ENCODE peak calls at places on chromosomes 5 and 9, in nine cellular contexts. One of them, this sample, is unnamed.

GRCh38 chr5:73718762-73719161 is 92.8 kb downstream of the ARHGEF28 start:
- DNase-seq in neuronal stem cell: no peak
- DNase-seq in EL: no peak
- DNase-seq in skeletal muscle cell: no peak
- DNase-seq in NCI-H460: no peak
- DNase-seq in RWPE1: no peak
- DNase-seq in activated naive CD4-positive, alpha-beta T cell: no peak
- DNase-seq in stimulated activated effector memory CD8-positive, alpha-beta T cell treated with anti-CD3 and anti-CD28 coated beads, Interleukin-12 subunit alpha, Interleukin-12 subunit beta, amount 100 ng/mL, for 72 hours: no peak
- DNase-seq in T-helper 9 cell: no peak
- DNase-seq in this sample: no peak

GRCh38 chr9:119934497-119934896 is 565.3 kb upstream of the BRINP1 start:
- DNase-seq in neuronal stem cell: no peak
- DNase-seq in EL: no peak
- DNase-seq in skeletal muscle cell: no peak
- DNase-seq in NCI-H460: no peak
- DNase-seq in RWPE1: no peak
- DNase-seq in activated naive CD4-positive, alpha-beta T cell: no peak
- DNase-seq in stimulated activated effector memory CD8-positive, alpha-beta T cell treated with anti-CD3 and anti-CD28 coated beads, Interleukin-12 subunit alpha, Interleukin-12 subunit beta, amount 100 ng/mL, for 72 hours: no peak
- DNase-seq in T-helper 9 cell: no peak
- DNase-seq in this sample: no peak

GRCh38 chr9:125106285-125106893 is 36.9 kb downstream of the SCAI start:
- DNase-seq in neuronal stem cell: no peak
- DNase-seq in EL: peak
- DNase-seq in skeletal muscle cell: peak
- DNase-seq in NCI-H460: no peak
- DNase-seq in RWPE1: no peak
- DNase-seq in activated naive CD4-positive, alpha-beta T cell: no peak
- DNase-seq in stimulated activated effector memory CD8-positive, alpha-beta T cell treated with anti-CD3 and anti-CD28 coated beads, Interleukin-12 subunit alpha, Interleukin-12 subunit beta, amount 100 ng/mL, for 72 hours: no peak
- DNase-seq in T-helper 9 cell: no peak
- DNase-seq in this sample: peak

GRCh38 chr5:10704949-10705621 is 55.9 kb downstream of the DAP start:
- DNase-seq in neuronal stem cell: no peak
- DNase-seq in EL: peak
- DNase-seq in skeletal muscle cell: peak
- DNase-seq in NCI-H460: no peak
- DNase-seq in RWPE1: peak
- DNase-seq in activated naive CD4-positive, alpha-beta T cell: no peak
- DNase-seq in stimulated activated effector memory CD8-positive, alpha-beta T cell treated with anti-CD3 and anti-CD28 coated beads, Interleukin-12 subunit alpha, Interleukin-12 subunit beta, amount 100 ng/mL, for 72 hours: no peak
- DNase-seq in T-helper 9 cell: no peak
- DNase-seq in this sample: peak

GRCh38 chr9:124259273-124260078 is 1.7 kb downstream of the NEK6 start:
- DNase-seq in neuronal stem cell: no peak
- DNase-seq in EL: peak
- DNase-seq in skeletal muscle cell: peak
- DNase-seq in NCI-H460: peak
- DNase-seq in RWPE1: peak
- DNase-seq in activated naive CD4-positive, alpha-beta T cell: no peak
- DNase-seq in stimulated activated effector memory CD8-positive, alpha-beta T cell treated with anti-CD3 and anti-CD28 coated beads, Interleukin-12 subunit alpha, Interleukin-12 subunit beta, amount 100 ng/mL, for 72 hours: no peak
- DNase-seq in T-helper 9 cell: no peak
- DNase-seq in this sample: peak

GRCh38 chr5:133249593-133249992 is 197.8 kb downstream of the HSPA4 start:
- DNase-seq in neuronal stem cell: no peak
- DNase-seq in EL: no peak
- DNase-seq in skeletal muscle cell: no peak
- DNase-seq in NCI-H460: no peak
- DNase-seq in RWPE1: no peak
- DNase-seq in activated naive CD4-positive, alpha-beta T cell: no peak
- DNase-seq in stimulated activated effector memory CD8-positive, alpha-beta T cell treated with anti-CD3 and anti-CD28 coated beads, Interleukin-12 subunit alpha, Interleukin-12 subunit beta, amount 100 ng/mL, for 72 hours: no peak
- DNase-seq in T-helper 9 cell: no peak
- DNase-seq in this sample: no peak

GRCh38 chr9:106835840-106836239 is 27.1 kb upstream of the ZNF462 start:
- DNase-seq in neuronal stem cell: no peak
- DNase-seq in EL: no peak
- DNase-seq in skeletal muscle cell: no peak
- DNase-seq in NCI-H460: no peak
- DNase-seq in RWPE1: no peak
- DNase-seq in activated naive CD4-positive, alpha-beta T cell: no peak
- DNase-seq in stimulated activated effector memory CD8-positive, alpha-beta T cell treated with anti-CD3 and anti-CD28 coated beads, Interleukin-12 subunit alpha, Interleukin-12 subunit beta, amount 100 ng/mL, for 72 hours: no peak
- DNase-seq in T-helper 9 cell: no peak
- DNase-seq in this sample: no peak

GRCh38 chr5:57524661-57525060 is 42.0 kb upstream of the ACTBL2 start:
- DNase-seq in neuronal stem cell: no peak
- DNase-seq in EL: no peak
- DNase-seq in skeletal muscle cell: no peak
- DNase-seq in NCI-H460: no peak
- DNase-seq in RWPE1: no peak
- DNase-seq in activated naive CD4-positive, alpha-beta T cell: no peak
- DNase-seq in stimulated activated effector memory CD8-positive, alpha-beta T cell treated with anti-CD3 and anti-CD28 coated beads, Interleukin-12 subunit alpha, Interleukin-12 subunit beta, amount 100 ng/mL, for 72 hours: no peak
- DNase-seq in T-helper 9 cell: no peak
- DNase-seq in this sample: no peak

GRCh38 chr5:92864591-92864990 is 716.4 kb downstream of the NR2F1-AS1 start:
- DNase-seq in neuronal stem cell: no peak
- DNase-seq in EL: no peak
- DNase-seq in skeletal muscle cell: no peak
- DNase-seq in NCI-H460: no peak
- DNase-seq in RWPE1: no peak
- DNase-seq in activated naive CD4-positive, alpha-beta T cell: no peak
- DNase-seq in stimulated activated effector memory CD8-positive, alpha-beta T cell treated with anti-CD3 and anti-CD28 coated beads, Interleukin-12 subunit alpha, Interleukin-12 subunit beta, amount 100 ng/mL, for 72 hours: no peak
- DNase-seq in T-helper 9 cell: no peak
- DNase-seq in this sample: no peak

GRCh38 chr5:173395933-173396308 is 67.7 kb upstream of the STC2 start:
- DNase-seq in neuronal stem cell: no peak
- DNase-seq in EL: no peak
- DNase-seq in skeletal muscle cell: no peak
- DNase-seq in NCI-H460: no peak
- DNase-seq in RWPE1: no peak
- DNase-seq in activated naive CD4-positive, alpha-beta T cell: no peak
- DNase-seq in stimulated activated effector memory CD8-positive, alpha-beta T cell treated with anti-CD3 and anti-CD28 coated beads, Interleukin-12 subunit alpha, Interleukin-12 subunit beta, amount 100 ng/mL, for 72 hours: no peak
- DNase-seq in T-helper 9 cell: no peak
- DNase-seq in this sample: peak

GRCh38 chr5:5164158-5164557 is 24.0 kb downstream of the ADAMTS16 start:
- DNase-seq in neuronal stem cell: no peak
- DNase-seq in EL: no peak
- DNase-seq in skeletal muscle cell: no peak
- DNase-seq in NCI-H460: no peak
- DNase-seq in RWPE1: no peak
- DNase-seq in activated naive CD4-positive, alpha-beta T cell: no peak
- DNase-seq in stimulated activated effector memory CD8-positive, alpha-beta T cell treated with anti-CD3 and anti-CD28 coated beads, Interleukin-12 subunit alpha, Interleukin-12 subunit beta, amount 100 ng/mL, for 72 hours: no peak
- DNase-seq in T-helper 9 cell: no peak
- DNase-seq in this sample: no peak

GRCh38 chr5:167643616-167644015 is 647.8 kb upstream of the WWC1 start:
- DNase-seq in neuronal stem cell: no peak
- DNase-seq in EL: peak
- DNase-seq in skeletal muscle cell: no peak
- DNase-seq in NCI-H460: no peak
- DNase-seq in RWPE1: peak
- DNase-seq in activated naive CD4-positive, alpha-beta T cell: no peak
- DNase-seq in stimulated activated effector memory CD8-positive, alpha-beta T cell treated with anti-CD3 and anti-CD28 coated beads, Interleukin-12 subunit alpha, Interleukin-12 subunit beta, amount 100 ng/mL, for 72 hours: no peak
- DNase-seq in T-helper 9 cell: no peak
- DNase-seq in this sample: no peak

GRCh38 chr9:15553528-15553898 is 670 bp downstream of the CCDC171 start:
- DNase-seq in neuronal stem cell: no peak
- DNase-seq in EL: no peak
- DNase-seq in skeletal muscle cell: no peak
- DNase-seq in NCI-H460: no peak
- DNase-seq in RWPE1: no peak
- DNase-seq in activated naive CD4-positive, alpha-beta T cell: no peak
- DNase-seq in stimulated activated effector memory CD8-positive, alpha-beta T cell treated with anti-CD3 and anti-CD28 coated beads, Interleukin-12 subunit alpha, Interleukin-12 subunit beta, amount 100 ng/mL, for 72 hours: no peak
- DNase-seq in T-helper 9 cell: no peak
- DNase-seq in this sample: no peak

GRCh38 chr5:175654807-175655206 is 3.1 kb upstream of the HRH2 start:
- DNase-seq in neuronal stem cell: no peak
- DNase-seq in EL: no peak
- DNase-seq in skeletal muscle cell: no peak
- DNase-seq in NCI-H460: no peak
- DNase-seq in RWPE1: no peak
- DNase-seq in activated naive CD4-positive, alpha-beta T cell: no peak
- DNase-seq in stimulated activated effector memory CD8-positive, alpha-beta T cell treated with anti-CD3 and anti-CD28 coated beads, Interleukin-12 subunit alpha, Interleukin-12 subunit beta, amount 100 ng/mL, for 72 hours: no peak
- DNase-seq in T-helper 9 cell: no peak
- DNase-seq in this sample: no peak

GRCh38 chr5:172150514-172151425 is 37.3 kb downstream of the STK10 start:
- DNase-seq in neuronal stem cell: no peak
- DNase-seq in EL: peak
- DNase-seq in skeletal muscle cell: no peak
- DNase-seq in NCI-H460: no peak
- DNase-seq in RWPE1: no peak
- DNase-seq in activated naive CD4-positive, alpha-beta T cell: no peak
- DNase-seq in stimulated activated effector memory CD8-positive, alpha-beta T cell treated with anti-CD3 and anti-CD28 coated beads, Interleukin-12 subunit alpha, Interleukin-12 subunit beta, amount 100 ng/mL, for 72 hours: no peak
- DNase-seq in T-helper 9 cell: no peak
- DNase-seq in this sample: peak

GRCh38 chr5:132070460-132071337 is 2.9 kb upstream of the CSF2 start:
- DNase-seq in neuronal stem cell: no peak
- DNase-seq in EL: peak
- DNase-seq in skeletal muscle cell: no peak
- DNase-seq in NCI-H460: no peak
- DNase-seq in RWPE1: no peak
- DNase-seq in activated naive CD4-positive, alpha-beta T cell: no peak
- DNase-seq in stimulated activated effector memory CD8-positive, alpha-beta T cell treated with anti-CD3 and anti-CD28 coated beads, Interleukin-12 subunit alpha, Interleukin-12 subunit beta, amount 100 ng/mL, for 72 hours: no peak
- DNase-seq in T-helper 9 cell: no peak
- DNase-seq in this sample: peak

GRCh38 chr9:105690742-105691141 is 3.6 kb upstream of the TMEM38B start:
- DNase-seq in neuronal stem cell: no peak
- DNase-seq in EL: peak
- DNase-seq in skeletal muscle cell: no peak
- DNase-seq in NCI-H460: no peak
- DNase-seq in RWPE1: peak
- DNase-seq in activated naive CD4-positive, alpha-beta T cell: no peak
- DNase-seq in stimulated activated effector memory CD8-positive, alpha-beta T cell treated with anti-CD3 and anti-CD28 coated beads, Interleukin-12 subunit alpha, Interleukin-12 subunit beta, amount 100 ng/mL, for 72 hours: no peak
- DNase-seq in T-helper 9 cell: no peak
- DNase-seq in this sample: peak

GRCh38 chr5:31334061-31334700 is 140.7 kb downstream of the CDH6 start:
- DNase-seq in neuronal stem cell: no peak
- DNase-seq in EL: no peak
- DNase-seq in skeletal muscle cell: no peak
- DNase-seq in NCI-H460: no peak
- DNase-seq in RWPE1: no peak
- DNase-seq in activated naive CD4-positive, alpha-beta T cell: no peak
- DNase-seq in stimulated activated effector memory CD8-positive, alpha-beta T cell treated with anti-CD3 and anti-CD28 coated beads, Interleukin-12 subunit alpha, Interleukin-12 subunit beta, amount 100 ng/mL, for 72 hours: no peak
- DNase-seq in T-helper 9 cell: no peak
- DNase-seq in this sample: peak

GRCh38 chr9:93136011-93136440 is 2.0 kb upstream of the NINJ1 start:
- DNase-seq in neuronal stem cell: no peak
- DNase-seq in EL: no peak
- DNase-seq in skeletal muscle cell: no peak
- DNase-seq in NCI-H460: no peak
- DNase-seq in RWPE1: no peak
- DNase-seq in activated naive CD4-positive, alpha-beta T cell: no peak
- DNase-seq in stimulated activated effector memory CD8-positive, alpha-beta T cell treated with anti-CD3 and anti-CD28 coated beads, Interleukin-12 subunit alpha, Interleukin-12 subunit beta, amount 100 ng/mL, for 72 hours: no peak
- DNase-seq in T-helper 9 cell: no peak
- DNase-seq in this sample: peak

GRCh38 chr9:78291240-78291915 is 5.5 kb upstream of the PSAT1 start:
- DNase-seq in neuronal stem cell: no peak
- DNase-seq in EL: no peak
- DNase-seq in skeletal muscle cell: no peak
- DNase-seq in NCI-H460: no peak
- DNase-seq in RWPE1: no peak
- DNase-seq in activated naive CD4-positive, alpha-beta T cell: no peak
- DNase-seq in stimulated activated effector memory CD8-positive, alpha-beta T cell treated with anti-CD3 and anti-CD28 coated beads, Interleukin-12 subunit alpha, Interleukin-12 subunit beta, amount 100 ng/mL, for 72 hours: no peak
- DNase-seq in T-helper 9 cell: no peak
- DNase-seq in this sample: no peak

GRCh38 chr9:110578896-110579752 is at the start of gene SVEP1:
- DNase-seq in neuronal stem cell: peak
- DNase-seq in EL: peak
- DNase-seq in skeletal muscle cell: no peak
- DNase-seq in NCI-H460: peak
- DNase-seq in RWPE1: peak
- DNase-seq in activated naive CD4-positive, alpha-beta T cell: no peak
- DNase-seq in stimulated activated effector memory CD8-positive, alpha-beta T cell treated with anti-CD3 and anti-CD28 coated beads, Interleukin-12 subunit alpha, Interleukin-12 subunit beta, amount 100 ng/mL, for 72 hours: no peak
- DNase-seq in T-helper 9 cell: no peak
- DNase-seq in this sample: peak

GRCh38 chr5:154444559-154445421 is 1.0 kb upstream of the SAP30L start:
- DNase-seq in neuronal stem cell: no peak
- DNase-seq in EL: peak
- DNase-seq in skeletal muscle cell: no peak
- DNase-seq in NCI-H460: no peak
- DNase-seq in RWPE1: peak
- DNase-seq in activated naive CD4-positive, alpha-beta T cell: no peak
- DNase-seq in stimulated activated effector memory CD8-positive, alpha-beta T cell treated with anti-CD3 and anti-CD28 coated beads, Interleukin-12 subunit alpha, Interleukin-12 subunit beta, amount 100 ng/mL, for 72 hours: no peak
- DNase-seq in T-helper 9 cell: peak
- DNase-seq in this sample: peak

GRCh38 chr5:86679529-86679928 is 61.8 kb downstream of the COX7C start:
- DNase-seq in neuronal stem cell: peak
- DNase-seq in EL: peak
- DNase-seq in skeletal muscle cell: peak
- DNase-seq in NCI-H460: peak
- DNase-seq in RWPE1: peak
- DNase-seq in activated naive CD4-positive, alpha-beta T cell: no peak
- DNase-seq in stimulated activated effector memory CD8-positive, alpha-beta T cell treated with anti-CD3 and anti-CD28 coated beads, Interleukin-12 subunit alpha, Interleukin-12 subunit beta, amount 100 ng/mL, for 72 hours: no peak
- DNase-seq in T-helper 9 cell: no peak
- DNase-seq in this sample: peak

GRCh38 chr9:83199240-83199639 is 136.3 kb upstream of the RASEF start:
- DNase-seq in neuronal stem cell: peak
- DNase-seq in EL: peak
- DNase-seq in skeletal muscle cell: peak
- DNase-seq in NCI-H460: peak
- DNase-seq in RWPE1: peak
- DNase-seq in activated naive CD4-positive, alpha-beta T cell: no peak
- DNase-seq in stimulated activated effector memory CD8-positive, alpha-beta T cell treated with anti-CD3 and anti-CD28 coated beads, Interleukin-12 subunit alpha, Interleukin-12 subunit beta, amount 100 ng/mL, for 72 hours: no peak
- DNase-seq in T-helper 9 cell: no peak
- DNase-seq in this sample: peak

GRCh38 chr5:38803246-38803645 is 42.6 kb upstream of the OSMR start:
- DNase-seq in neuronal stem cell: no peak
- DNase-seq in EL: no peak
- DNase-seq in skeletal muscle cell: no peak
- DNase-seq in NCI-H460: no peak
- DNase-seq in RWPE1: no peak
- DNase-seq in activated naive CD4-positive, alpha-beta T cell: no peak
- DNase-seq in stimulated activated effector memory CD8-positive, alpha-beta T cell treated with anti-CD3 and anti-CD28 coated beads, Interleukin-12 subunit alpha, Interleukin-12 subunit beta, amount 100 ng/mL, for 72 hours: no peak
- DNase-seq in T-helper 9 cell: no peak
- DNase-seq in this sample: no peak

GRCh38 chr9:75108571-75108970 is 20.3 kb downstream of the OSTF1 start:
- DNase-seq in neuronal stem cell: no peak
- DNase-seq in EL: peak
- DNase-seq in skeletal muscle cell: no peak
- DNase-seq in NCI-H460: no peak
- DNase-seq in RWPE1: no peak
- DNase-seq in activated naive CD4-positive, alpha-beta T cell: no peak
- DNase-seq in stimulated activated effector memory CD8-positive, alpha-beta T cell treated with anti-CD3 and anti-CD28 coated beads, Interleukin-12 subunit alpha, Interleukin-12 subunit beta, amount 100 ng/mL, for 72 hours: no peak
- DNase-seq in T-helper 9 cell: no peak
- DNase-seq in this sample: peak

GRCh38 chr9:25677301-25678146 is 720 bp downstream of the TUSC1 start:
- DNase-seq in neuronal stem cell: peak
- DNase-seq in EL: peak
- DNase-seq in skeletal muscle cell: peak
- DNase-seq in NCI-H460: peak
- DNase-seq in RWPE1: peak
- DNase-seq in activated naive CD4-positive, alpha-beta T cell: no peak
- DNase-seq in stimulated activated effector memory CD8-positive, alpha-beta T cell treated with anti-CD3 and anti-CD28 coated beads, Interleukin-12 subunit alpha, Interleukin-12 subunit beta, amount 100 ng/mL, for 72 hours: no peak
- DNase-seq in T-helper 9 cell: no peak
- DNase-seq in this sample: peak

GRCh38 chr5:77774981-77775772 is 962 bp downstream of the TBCA start:
- DNase-seq in neuronal stem cell: no peak
- DNase-seq in EL: no peak
- DNase-seq in skeletal muscle cell: no peak
- DNase-seq in NCI-H460: peak
- DNase-seq in RWPE1: peak
- DNase-seq in activated naive CD4-positive, alpha-beta T cell: peak
- DNase-seq in stimulated activated effector memory CD8-positive, alpha-beta T cell treated with anti-CD3 and anti-CD28 coated beads, Interleukin-12 subunit alpha, Interleukin-12 subunit beta, amount 100 ng/mL, for 72 hours: no peak
- DNase-seq in T-helper 9 cell: no peak
- DNase-seq in this sample: no peak

GRCh38 chr9:88084816-88085215 is 53.5 kb downstream of the SPATA31C2 start:
- DNase-seq in neuronal stem cell: no peak
- DNase-seq in EL: no peak
- DNase-seq in skeletal muscle cell: no peak
- DNase-seq in NCI-H460: no peak
- DNase-seq in RWPE1: no peak
- DNase-seq in activated naive CD4-positive, alpha-beta T cell: no peak
- DNase-seq in stimulated activated effector memory CD8-positive, alpha-beta T cell treated with anti-CD3 and anti-CD28 coated beads, Interleukin-12 subunit alpha, Interleukin-12 subunit beta, amount 100 ng/mL, for 72 hours: no peak
- DNase-seq in T-helper 9 cell: no peak
- DNase-seq in this sample: no peak

GRCh38 chr9:74777136-74777879 is 110.4 kb downstream of the TRPM6 start:
- DNase-seq in neuronal stem cell: peak
- DNase-seq in EL: peak
- DNase-seq in skeletal muscle cell: no peak
- DNase-seq in NCI-H460: peak
- DNase-seq in RWPE1: peak
- DNase-seq in activated naive CD4-positive, alpha-beta T cell: no peak
- DNase-seq in stimulated activated effector memory CD8-positive, alpha-beta T cell treated with anti-CD3 and anti-CD28 coated beads, Interleukin-12 subunit alpha, Interleukin-12 subunit beta, amount 100 ng/mL, for 72 hours: peak
- DNase-seq in T-helper 9 cell: peak
- DNase-seq in this sample: peak

GRCh38 chr9:69027355-69028097 is 8.0 kb upstream of the FXN start:
- DNase-seq in neuronal stem cell: peak
- DNase-seq in EL: peak
- DNase-seq in skeletal muscle cell: no peak
- DNase-seq in NCI-H460: peak
- DNase-seq in RWPE1: peak
- DNase-seq in activated naive CD4-positive, alpha-beta T cell: no peak
- DNase-seq in stimulated activated effector memory CD8-positive, alpha-beta T cell treated with anti-CD3 and anti-CD28 coated beads, Interleukin-12 subunit alpha, Interleukin-12 subunit beta, amount 100 ng/mL, for 72 hours: no peak
- DNase-seq in T-helper 9 cell: no peak
- DNase-seq in this sample: peak

This sample was measured in AG20443.